ENCODE peak calls at places on chromosome 21, in ten cellular contexts. N is heart left ventricle; F is right atrium auricular region; C is IMR-90; Z is body of pancreas; B is astrocyte; Y is GM23338; U is CD8-positive, alpha-beta T cell; G is osteoblast; E is esophagus muscularis mucosa. J is an unnamed sample.

GRCh38 chr21:33904041-33904440 is 11.6 kb downstream of the ATP5PO start:
- DNase-seq in N (no peak), F (no peak), C (no peak), Z (no peak), B (no peak), Y (no peak), U (no peak), G (no peak), E (no peak), J (no peak)

GRCh38 chr21:23578027-23578426 is 2029.3 kb downstream of the MRPL39 start:
- DNase-seq in N (no peak), F (no peak), C (no peak), Z (no peak), B (no peak), Y (no peak), U (no peak), G (no peak), E (no peak), J (no peak)

GRCh38 chr21:27301216-27301615 is 334.3 kb upstream of the ADAMTS5 start:
- DNase-seq in N (no peak), F (no peak), C (peak), Z (no peak), B (peak), Y (no peak), U (no peak), G (peak), E (no peak), J (peak)

GRCh38 chr21:14718957-14719356 is 172.8 kb upstream of the SAMSN1 start:
- DNase-seq in N (no peak), F (no peak), C (no peak), Z (no peak), B (no peak), Y (no peak), U (no peak), G (no peak), E (no peak), J (no peak)

GRCh38 chr21:32382108-32382601 is 10.7 kb downstream of the URB1 start:
- DNase-seq in N (no peak), F (no peak), C (peak), Z (no peak), B (peak), Y (no peak), U (no peak), G (peak), E (no peak), J (peak)

GRCh38 chr21:18142639-18143038 is 102.0 kb upstream of the CHODL start:
- DNase-seq in N (no peak), F (no peak), C (no peak), Z (no peak), B (no peak), Y (no peak), U (no peak), G (peak), E (no peak), J (no peak)

GRCh38 chr21:29208666-29209059 is 78.2 kb downstream of the MAP3K7CL start:
- DNase-seq in N (no peak), F (no peak), C (peak), Z (no peak), B (peak), Y (no peak), U (no peak), G (peak), E (no peak), J (peak)

GRCh38 chr21:46553993-46554392 is 50.9 kb downstream of the S100B start:
- DNase-seq in N (no peak), F (no peak), C (no peak), Z (no peak), B (no peak), Y (no peak), U (no peak), G (peak), E (peak), J (no peak)

GRCh38 chr21:15003463-15004135 is 61.2 kb downstream of the NRIP1 start:
- DNase-seq in N (no peak), F (no peak), C (no peak), Z (no peak), B (no peak), Y (peak), U (no peak), G (no peak), E (no peak), J (no peak)

GRCh38 chr21:21457077-21457476 is 458.9 kb downstream of the NCAM2 start:
- DNase-seq in N (no peak), F (no peak), C (no peak), Z (no peak), B (no peak), Y (no peak), U (no peak), G (no peak), E (no peak), J (no peak)

GRCh38 chr21:26843912-26844257 is 1.3 kb downstream of the ADAMTS1 start:
- DNase-seq in N (no peak), F (no peak), C (peak), Z (no peak), B (peak), Y (peak), U (no peak), G (peak), E (no peak), J (peak)

GRCh38 chr21:25687787-25688186 is 46.9 kb downstream of the ATP5PF start:
- DNase-seq in N (no peak), F (no peak), C (no peak), Z (no peak), B (no peak), Y (no peak), U (no peak), G (no peak), E (no peak), J (no peak)

GRCh38 chr21:15005391-15005790 is 59.4 kb downstream of the NRIP1 start:
- DNase-seq in N (no peak), F (no peak), C (peak), Z (no peak), B (no peak), Y (peak), U (peak), G (no peak), E (no peak), J (peak)

GRCh38 chr21:34198232-34199120 is 125.1 kb downstream of the MRPS6 start:
- DNase-seq in N (no peak), F (no peak), C (no peak), Z (no peak), B (no peak), Y (no peak), U (no peak), G (peak), E (peak), J (no peak)

GRCh38 chr21:34974162-34974981 is 74.7 kb downstream of the RUNX1 start:
- DNase-seq in N (no peak), F (no peak), C (peak), Z (no peak), B (no peak), Y (no peak), U (peak), G (no peak), E (no peak), J (no peak)

GRCh38 chr21:15552914-15553491 is 176.8 kb upstream of the USP25 start:
- DNase-seq in N (no peak), F (no peak), C (peak), Z (no peak), B (no peak), Y (peak), U (no peak), G (no peak), E (no peak), J (peak)

GRCh38 chr21:26515257-26515656 is 57.8 kb downstream of the CYYR1 start:
- DNase-seq in N (no peak), F (no peak), C (no peak), Z (no peak), B (no peak), Y (no peak), U (no peak), G (no peak), E (no peak), J (no peak)

GRCh38 chr21:25342811-25343210 is 264.5 kb downstream of the MRPL39 start:
- DNase-seq in N (no peak), F (no peak), C (peak), Z (no peak), B (peak), Y (no peak), U (no peak), G (no peak), E (no peak), J (peak)

GRCh38 chr21:32413697-32414578 is 1.4 kb downstream of the EVA1C start:
- DNase-seq in N (no peak), F (no peak), C (no peak), Z (peak), B (peak), Y (no peak), U (no peak), G (peak), E (no peak), J (no peak)

GRCh38 chr21:40555129-40555528 is 291.8 kb downstream of the DSCAM start:
- DNase-seq in N (no peak), F (no peak), C (no peak), Z (no peak), B (no peak), Y (no peak), U (no peak), G (no peak), E (no peak), J (no peak)

GRCh38 chr21:34639882-34640788 is 25.2 kb upstream of the RCAN1 start:
- DNase-seq in N (no peak), F (peak), C (peak), Z (no peak), B (no peak), Y (no peak), U (no peak), G (no peak), E (no peak), J (no peak)

GRCh38 chr21:33169360-33169759 is 60.4 kb upstream of the IFNAR2 start:
- DNase-seq in N (no peak), F (no peak), C (no peak), Z (no peak), B (no peak), Y (no peak), U (no peak), G (no peak), E (no peak), J (no peak)

GRCh38 chr21:34745557-34746255 is 76.9 kb downstream of the CLIC6 start:
- DNase-seq in N (peak), F (peak), C (peak), Z (peak), B (peak), Y (peak), U (peak), G (peak), E (no peak), J (peak)

GRCh38 chr21:35520302-35520701 is 471.2 kb upstream of the RUNX1 start:
- DNase-seq in N (no peak), F (no peak), C (no peak), Z (no peak), B (no peak), Y (no peak), U (no peak), G (no peak), E (no peak), J (no peak)

GRCh38 chr21:34826818-34827217 is 158.0 kb downstream of the CLIC6 start:
- DNase-seq in N (no peak), F (no peak), C (no peak), Z (no peak), B (no peak), Y (no peak), U (no peak), G (no peak), E (no peak), J (no peak)

GRCh38 chr21:35111531-35111930 is 62.4 kb upstream of the RUNX1 start:
- DNase-seq in N (no peak), F (no peak), C (no peak), Z (no peak), B (no peak), Y (no peak), U (no peak), G (no peak), E (no peak), J (no peak)

GRCh38 chr21:35585155-35585554 is 475.2 kb downstream of the SETD4 start:
- DNase-seq in N (no peak), F (no peak), C (peak), Z (no peak), B (no peak), Y (no peak), U (no peak), G (no peak), E (no peak), J (no peak)

GRCh38 chr21:32257952-32258785 is 20.7 kb downstream of the MIS18A start:
- DNase-seq in N (no peak), F (peak), C (peak), Z (peak), B (peak), Y (peak), U (no peak), G (peak), E (no peak), J (peak)

GRCh38 chr21:27292229-27292628 is 325.3 kb upstream of the ADAMTS5 start:
- DNase-seq in N (no peak), F (no peak), C (no peak), Z (no peak), B (no peak), Y (no peak), U (no peak), G (no peak), E (no peak), J (no peak)

GRCh38 chr21:15282666-15283065 is 217.9 kb upstream of the NRIP1 start:
- DNase-seq in N (no peak), F (no peak), C (no peak), Z (no peak), B (peak), Y (no peak), U (no peak), G (no peak), E (no peak), J (no peak)

GRCh38 chr21:26136686-26137085 is 33.9 kb downstream of the APP start:
- DNase-seq in N (no peak), F (no peak), C (no peak), Z (no peak), B (peak), Y (no peak), U (no peak), G (no peak), E (no peak), J (no peak)

GRCh38 chr21:33761104-33762036 is 119.1 kb downstream of the ITSN1 start:
- DNase-seq in N (no peak), F (no peak), C (peak), Z (peak), B (peak), Y (no peak), U (no peak), G (peak), E (no peak), J (peak)

GRCh38 chr21:43318841-43319781 is 107.8 kb downstream of the SIK1 start:
- DNase-seq in N (peak), F (no peak), C (peak), Z (peak), B (peak), Y (no peak), U (no peak), G (peak), E (no peak), J (peak)

GRCh38 chr21:34935452-34935851 is 113.7 kb downstream of the RUNX1 start:
- DNase-seq in N (no peak), F (no peak), C (no peak), Z (no peak), B (no peak), Y (no peak), U (no peak), G (no peak), E (no peak), J (no peak)

GRCh38 chr21:26835027-26835713 is 10.0 kb downstream of the ADAMTS1 start:
- DNase-seq in N (no peak), F (no peak), C (peak), Z (no peak), B (peak), Y (no peak), U (no peak), G (peak), E (no peak), J (peak)

GRCh38 chr21:34732388-34732821 is 63.6 kb downstream of the CLIC6 start:
- DNase-seq in N (no peak), F (no peak), C (no peak), Z (no peak), B (peak), Y (no peak), U (no peak), G (no peak), E (no peak), J (peak)

GRCh38 chr21:15688016-15688415 is 41.8 kb upstream of the USP25 start:
- DNase-seq in N (no peak), F (no peak), C (no peak), Z (no peak), B (peak), Y (no peak), U (no peak), G (no peak), E (no peak), J (no peak)

GRCh38 chr21:40660461-40660860 is 186.5 kb downstream of the DSCAM start:
- DNase-seq in N (no peak), F (no peak), C (no peak), Z (no peak), B (no peak), Y (no peak), U (no peak), G (no peak), E (no peak), J (no peak)

GRCh38 chr21:31142600-31142999 is 104.3 kb upstream of the KRTAP19-8 start:
- DNase-seq in N (no peak), F (no peak), C (no peak), Z (no peak), B (no peak), Y (peak), U (peak), G (no peak), E (no peak), J (no peak)
- TF ChIP-seq CTCF in N (no peak), F (no peak), C (no peak), Z (no peak), B (no peak), Y (peak), U (peak), G (peak), E (no peak), J (no peak)

GRCh38 chr21:38817371-38818335 is 11.9 kb downstream of the ETS2 start:
- DNase-seq in N (no peak), F (no peak), C (peak), Z (no peak), B (peak), Y (no peak), U (no peak), G (peak), E (no peak), J (peak)

GRCh38 chr21:38815060-38815405 is 9.3 kb downstream of the ETS2 start:
- DNase-seq in N (no peak), F (no peak), C (peak), Z (no peak), B (peak), Y (no peak), U (no peak), G (no peak), E (no peak), J (no peak)

GRCh38 chr21:38814126-38815059 is 8.7 kb downstream of the ETS2 start:
- DNase-seq in N (no peak), F (no peak), C (no peak), Z (no peak), B (no peak), Y (peak), U (no peak), G (no peak), E (no peak), J (no peak)

GRCh38 chr21:38818336-38818723 is 12.6 kb downstream of the ETS2 start:
- DNase-seq in N (no peak), F (no peak), C (no peak), Z (no peak), B (no peak), Y (no peak), U (no peak), G (no peak), E (no peak), J (no peak)

DNA sequence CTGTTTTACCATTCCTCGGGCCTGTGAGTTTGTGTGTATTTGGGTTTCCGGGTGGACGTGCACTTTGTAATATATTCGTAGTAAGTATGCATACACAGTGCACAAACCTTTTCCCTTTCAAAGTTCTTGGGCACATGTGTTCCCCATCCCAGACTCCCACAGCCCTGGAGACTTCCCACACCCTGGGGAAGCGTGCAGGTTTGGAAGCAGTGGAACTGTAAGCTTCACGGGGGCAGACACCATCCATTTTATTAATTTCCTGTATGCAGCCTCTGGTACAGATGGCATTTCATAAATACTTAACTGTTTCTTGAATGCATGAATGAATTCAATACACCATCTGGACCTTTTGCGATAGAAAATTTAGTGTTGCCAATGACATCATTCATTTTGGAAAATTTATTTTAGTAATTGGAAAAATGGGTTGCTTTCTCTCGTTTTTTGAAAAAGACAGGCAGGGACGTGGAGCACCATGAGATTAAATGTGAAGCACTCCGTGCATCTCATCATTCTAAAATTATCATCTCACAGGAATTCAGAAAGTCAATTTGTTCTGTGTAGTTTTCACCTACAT is 10.8 kb downstream of the ETS2 start:
- DNase-seq in N (no peak), F (no peak), C (no peak), Z (no peak), B (no peak), Y (no peak), U (no peak), G (no peak), E (no peak), J (no peak)
- H3K4me3 ChIP-seq in N (no peak), F (no peak), C (no peak), Z (no peak), B (no peak), Y (no peak), U (no peak), G (no peak), E (no peak), J (no peak)

DNA sequence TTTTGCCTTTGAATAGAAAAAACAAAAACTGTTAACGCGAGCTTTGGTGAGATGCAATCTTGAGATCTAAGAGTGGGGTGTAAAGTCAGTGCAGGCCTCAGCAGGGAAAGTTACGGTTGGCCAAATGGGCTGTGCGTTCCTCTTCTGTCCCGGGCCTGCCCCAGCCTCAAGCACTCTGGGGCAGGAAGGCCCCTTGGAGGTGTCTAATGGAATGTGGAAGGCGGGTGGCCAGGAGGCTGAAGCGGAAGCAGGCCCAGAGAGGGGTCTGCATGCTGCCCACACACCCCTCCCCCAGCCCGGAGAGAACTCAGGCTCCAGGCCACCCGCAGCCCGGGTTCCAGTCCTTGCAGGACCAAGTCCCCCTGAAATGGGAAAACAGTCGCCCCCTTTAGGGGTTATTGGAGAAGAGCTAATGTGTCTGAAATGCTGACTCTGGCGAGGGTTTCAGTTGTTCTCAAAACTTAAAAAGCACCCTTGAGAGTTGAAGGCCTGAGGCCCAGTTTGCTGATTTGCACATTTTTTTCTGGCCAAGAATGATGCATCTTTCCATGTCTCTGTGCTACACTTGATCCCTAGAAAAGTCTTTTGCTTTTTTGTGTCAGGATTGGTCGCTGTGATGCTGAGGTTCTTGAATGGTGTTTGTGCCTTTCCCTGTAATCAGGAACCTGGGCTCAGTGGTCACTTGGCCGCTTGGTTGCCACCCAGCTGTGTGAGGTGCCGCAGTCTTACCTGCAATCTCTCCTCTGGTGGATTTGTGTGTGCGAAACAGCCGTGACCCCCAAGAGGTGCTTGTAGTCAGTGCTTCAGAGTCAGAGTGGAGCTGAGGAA is 2.0 kb downstream of the COL18A1 start:
- DNase-seq in N (peak), F (no peak), C (no peak), Z (no peak), B (no peak), Y (peak), U (no peak), G (peak), E (no peak), J (no peak)
- TF ChIP-seq CTCF in N (no peak), F (no peak), C (peak), Z (no peak), B (no peak), Y (peak), U (no peak), G (no peak), E (no peak), J (peak)

DNA sequence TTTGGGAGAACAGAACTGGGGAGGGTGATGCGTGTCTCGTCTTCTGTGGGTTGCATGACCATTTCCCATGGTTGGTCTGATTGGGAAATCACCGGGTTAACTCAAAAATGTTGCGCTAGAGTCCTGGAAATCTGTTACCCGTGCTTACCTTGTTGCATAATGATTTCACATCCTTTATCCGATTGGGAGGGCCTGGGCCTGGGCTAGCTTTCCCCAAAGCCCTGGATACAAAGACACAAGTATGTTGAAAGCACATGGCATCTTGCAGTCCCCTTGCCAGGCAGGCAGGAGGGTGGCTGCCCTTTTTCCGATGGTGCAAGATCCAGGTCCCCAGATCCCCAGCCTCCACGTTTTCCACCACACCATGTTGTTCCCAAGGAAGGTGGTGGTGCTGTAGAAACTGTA is 582 bp downstream of the TRPM2 start:
- DNase-seq in N (no peak), F (peak), C (no peak), Z (peak), B (no peak), Y (no peak), U (no peak), G (peak), E (no peak), J (no peak)
- H3K4me3 ChIP-seq in N (peak), F (no peak), C (no peak), Z (no peak), B (no peak), Y (no peak), U (peak), G (no peak), E (peak), J (no peak)

GRCh38 chr21:36810443-36810842 is 111.5 kb downstream of the SIM2 start:
- DNase-seq in N (no peak), F (no peak), C (no peak), Z (no peak), B (no peak), Y (no peak), U (no peak), G (no peak), E (no peak), J (no peak)
- TF ChIP-seq CTCF in N (no peak), F (no peak), C (no peak), Z (no peak), B (no peak), Y (no peak), U (no peak), G (no peak), E (no peak), J (no peak)

GRCh38 chr21:41761211-41762181 is 5.4 kb downstream of the RIPK4 start:
- DNase-seq in N (peak), F (peak), C (no peak), Z (peak), B (no peak), Y (peak), U (no peak), G (peak), E (no peak), J (no peak)
- H3K4me3 ChIP-seq in N (peak), F (peak), C (no peak), Z (no peak), B (peak), Y (peak), U (no peak), G (peak), E (peak), J (no peak)

J was measured in AG10803.